ENCODE peak calls at places on chromosomes 1 and 21, in seven cellular contexts. One of them, this sample, is unnamed.

GRCh38 chr1:215119719-215120118 is 37.2 kb downstream of the KCNK2 start:
- DNase-seq in tibial artery: no peak
- DNase-seq in keratinocyte: no peak
- DNase-seq in GM06990: no peak
- DNase-seq in neural progenitor cell: no peak
- DNase-seq in fibroblast of pulmonary artery: peak; percentile 60
- DNase-seq in choroid plexus epithelial cell: peak; percentile 79
- DNase-seq in this sample: peak; percentile 77

GRCh38 chr1:162314226-162314625 is 62.4 kb downstream of the SPATA46 start:
- DNase-seq in GM06990: no peak
- DNase-seq in keratinocyte: no peak
- DNase-seq in choroid plexus epithelial cell: no peak
- DNase-seq in fibroblast of pulmonary artery: no peak
- DNase-seq in neural progenitor cell: no peak
- DNase-seq in tibial artery: no peak
- DNase-seq in this sample: no peak

GRCh38 chr1:15408890-15409399 is 743 bp upstream of the EFHD2 start:
- DNase-seq in GM06990: no peak
- DNase-seq in tibial artery: no peak
- DNase-seq in neural progenitor cell: no peak
- DNase-seq in choroid plexus epithelial cell: no peak
- DNase-seq in keratinocyte: no peak
- DNase-seq in fibroblast of pulmonary artery: no peak
- DNase-seq in this sample: no peak

GRCh38 chr1:167120899-167121298 is 27.0 kb downstream of the STYXL2 start:
- DNase-seq in neural progenitor cell: no peak
- DNase-seq in tibial artery: no peak
- DNase-seq in fibroblast of pulmonary artery: no peak
- DNase-seq in choroid plexus epithelial cell: no peak
- DNase-seq in keratinocyte: no peak
- DNase-seq in GM06990: no peak
- DNase-seq in this sample: no peak

GRCh38 chr1:206803221-206803730 is 31.0 kb upstream of the IL10 start:
- DNase-seq in fibroblast of pulmonary artery: peak; percentile 29
- DNase-seq in neural progenitor cell: no peak
- DNase-seq in GM06990: peak; percentile 81
- DNase-seq in choroid plexus epithelial cell: no peak
- DNase-seq in tibial artery: no peak
- DNase-seq in keratinocyte: no peak
- DNase-seq in this sample: no peak

GRCh38 chr21:43312751-43313169 is 114.2 kb downstream of the SIK1 start:
- DNase-seq in keratinocyte: no peak
- DNase-seq in fibroblast of pulmonary artery: no peak
- DNase-seq in GM06990: no peak
- DNase-seq in choroid plexus epithelial cell: no peak
- DNase-seq in tibial artery: no peak
- DNase-seq in neural progenitor cell: no peak
- DNase-seq in this sample: no peak

GRCh38 chr1:84370831-84371394 is 27.4 kb upstream of the DNASE2B start:
- DNase-seq in fibroblast of pulmonary artery: peak; percentile 64
- DNase-seq in neural progenitor cell: no peak
- DNase-seq in tibial artery: no peak
- DNase-seq in keratinocyte: no peak
- DNase-seq in choroid plexus epithelial cell: peak; percentile 72
- DNase-seq in GM06990: no peak
- DNase-seq in this sample: peak; percentile 86

GRCh38 chr1:113442130-113442529 is 51.8 kb downstream of the MAGI3 start:
- DNase-seq in neural progenitor cell: no peak
- DNase-seq in GM06990: no peak
- DNase-seq in keratinocyte: no peak
- DNase-seq in fibroblast of pulmonary artery: no peak
- DNase-seq in tibial artery: no peak
- DNase-seq in choroid plexus epithelial cell: no peak
- DNase-seq in this sample: no peak

GRCh38 chr1:237411621-237412020 is 369.6 kb downstream of the RYR2 start:
- DNase-seq in neural progenitor cell: no peak
- DNase-seq in keratinocyte: no peak
- DNase-seq in tibial artery: no peak
- DNase-seq in GM06990: no peak
- DNase-seq in choroid plexus epithelial cell: no peak
- DNase-seq in fibroblast of pulmonary artery: no peak
- DNase-seq in this sample: no peak

GRCh38 chr1:244354810-244355278 is 96.9 kb downstream of the ADSS2 start:
- DNase-seq in tibial artery: no peak
- DNase-seq in keratinocyte: no peak
- DNase-seq in choroid plexus epithelial cell: no peak
- DNase-seq in GM06990: no peak
- DNase-seq in fibroblast of pulmonary artery: no peak
- DNase-seq in neural progenitor cell: no peak
- DNase-seq in this sample: no peak

GRCh38 chr1:172431721-172432192 is 11.3 kb downstream of the C1orf105 start:
- DNase-seq in neural progenitor cell: no peak
- DNase-seq in choroid plexus epithelial cell: no peak
- DNase-seq in fibroblast of pulmonary artery: no peak
- DNase-seq in keratinocyte: no peak
- DNase-seq in tibial artery: no peak
- DNase-seq in GM06990: no peak
- DNase-seq in this sample: no peak

GRCh38 chr1:234398849-234399381 is 25.7 kb downstream of the COA6 start:
- DNase-seq in choroid plexus epithelial cell: peak; percentile 2
- DNase-seq in tibial artery: no peak
- DNase-seq in neural progenitor cell: no peak
- DNase-seq in keratinocyte: no peak
- DNase-seq in GM06990: peak; percentile 61
- DNase-seq in fibroblast of pulmonary artery: peak; percentile 18
- DNase-seq in this sample: peak; percentile 34

GRCh38 chr1:244022301-244022700 is 28.8 kb upstream of the ZBTB18 start:
- DNase-seq in fibroblast of pulmonary artery: peak; percentile 67
- DNase-seq in GM06990: no peak
- DNase-seq in choroid plexus epithelial cell: peak; percentile 19
- DNase-seq in keratinocyte: no peak
- DNase-seq in tibial artery: no peak
- DNase-seq in neural progenitor cell: no peak
- DNase-seq in this sample: peak; percentile 87

GRCh38 chr1:77652179-77652745 is 30.2 kb downstream of the ZZZ3 start:
- DNase-seq in fibroblast of pulmonary artery: peak; percentile 29
- DNase-seq in choroid plexus epithelial cell: peak; percentile 54
- DNase-seq in neural progenitor cell: no peak
- DNase-seq in GM06990: no peak
- DNase-seq in tibial artery: no peak
- DNase-seq in keratinocyte: no peak
- DNase-seq in this sample: peak; percentile 14

GRCh38 chr21:39633043-39633442 is 20.3 kb downstream of the B3GALT5 start:
- DNase-seq in fibroblast of pulmonary artery: no peak
- DNase-seq in keratinocyte: no peak
- DNase-seq in choroid plexus epithelial cell: peak; percentile 55
- DNase-seq in GM06990: no peak
- DNase-seq in neural progenitor cell: no peak
- DNase-seq in tibial artery: no peak
- DNase-seq in this sample: peak; percentile 59

DNA sequence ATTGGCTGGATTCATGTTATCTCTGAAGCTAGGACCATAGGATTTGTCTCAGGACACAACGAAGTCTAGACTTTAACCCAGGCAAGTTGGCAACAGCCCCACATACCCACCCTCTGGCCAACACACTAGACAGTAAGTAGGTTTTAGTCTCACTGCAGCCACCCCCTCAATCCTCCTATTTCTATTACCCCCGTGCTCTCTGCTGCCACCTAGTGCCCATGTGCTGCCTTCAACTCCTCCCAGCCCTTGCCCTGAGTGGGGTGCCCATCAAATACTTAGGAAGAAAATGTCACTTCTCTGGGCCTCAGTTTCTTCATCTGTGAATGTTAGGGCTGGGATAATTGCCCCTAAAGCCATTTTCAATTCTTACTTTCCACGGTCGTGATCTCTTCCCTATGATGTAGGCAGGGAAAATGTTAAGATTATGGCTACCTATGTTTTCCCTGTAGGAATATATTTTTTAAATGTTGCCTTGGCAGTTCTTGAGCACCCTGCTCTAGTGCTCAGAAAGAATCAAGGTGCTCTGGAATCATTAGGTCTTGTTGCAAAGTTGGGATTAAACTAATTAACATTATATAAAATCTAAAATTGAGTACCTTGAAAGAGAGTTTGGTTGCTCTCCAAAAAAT is 213.0 kb downstream of the LMX1A start:
- DNase-seq in tibial artery: no peak
- DNase-seq in GM06990: no peak
- DNase-seq in neural progenitor cell: peak; percentile 22
- DNase-seq in fibroblast of pulmonary artery: no peak
- DNase-seq in keratinocyte: no peak
- DNase-seq in choroid plexus epithelial cell: no peak
- DNase-seq in this sample: no peak
- TF ChIP-seq CTCF in tibial artery: peak; percentile 9
- TF ChIP-seq CTCF in GM06990: peak; percentile 92
- TF ChIP-seq CTCF in neural progenitor cell: peak; percentile 68
- TF ChIP-seq CTCF in fibroblast of pulmonary artery: peak; percentile 62
- TF ChIP-seq CTCF in keratinocyte: peak; percentile 80
- TF ChIP-seq CTCF in choroid plexus epithelial cell: peak; percentile 69
- TF ChIP-seq CTCF in this sample: peak; percentile 63

GRCh38 chr1:17014671-17015567 is 3.2 kb upstream of the ATP13A2 start:
- DNase-seq in fibroblast of pulmonary artery: peak; percentile 10
- DNase-seq in keratinocyte: no peak
- DNase-seq in choroid plexus epithelial cell: no peak
- DNase-seq in neural progenitor cell: peak; percentile 47
- DNase-seq in tibial artery: no peak
- DNase-seq in GM06990: no peak
- DNase-seq in this sample: no peak
- H3K4me3 ChIP-seq in fibroblast of pulmonary artery: no peak overlapping the region
- H3K4me3 ChIP-seq in keratinocyte: no peak overlapping the region
- H3K4me3 ChIP-seq in choroid plexus epithelial cell: no peak overlapping the region
- H3K4me3 ChIP-seq in neural progenitor cell: no peak overlapping the region
- H3K4me3 ChIP-seq in tibial artery: no peak overlapping the region
- H3K4me3 ChIP-seq in GM06990: no peak overlapping the region
- H3K4me3 ChIP-seq in this sample: no peak overlapping the region

GRCh38 chr1:202723708-202724107 is 13.5 kb upstream of the SYT2 start:
- DNase-seq in choroid plexus epithelial cell: peak; percentile 13
- DNase-seq in GM06990: no peak
- DNase-seq in fibroblast of pulmonary artery: no peak
- DNase-seq in tibial artery: no peak
- DNase-seq in neural progenitor cell: no peak
- DNase-seq in keratinocyte: no peak
- DNase-seq in this sample: no peak
- TF ChIP-seq CTCF in choroid plexus epithelial cell: no peak
- TF ChIP-seq CTCF in GM06990: no peak
- TF ChIP-seq CTCF in fibroblast of pulmonary artery: no peak
- TF ChIP-seq CTCF in tibial artery: no peak
- TF ChIP-seq CTCF in neural progenitor cell: no peak
- TF ChIP-seq CTCF in keratinocyte: no peak
- TF ChIP-seq CTCF in this sample: no peak

GRCh38 chr1:40861227-40862003 is 748 bp downstream of the CITED4 start:
- DNase-seq in fibroblast of pulmonary artery: no peak
- DNase-seq in tibial artery: peak; percentile 74
- DNase-seq in keratinocyte: no peak
- DNase-seq in GM06990: no peak
- DNase-seq in neural progenitor cell: peak; percentile 79
- DNase-seq in choroid plexus epithelial cell: peak; percentile 63
- DNase-seq in this sample: peak; percentile 59
- H3K4me3 ChIP-seq in fibroblast of pulmonary artery: peak overlapping the region; percentile 56
- H3K4me3 ChIP-seq in tibial artery: peak overlapping the region; percentile 91
- H3K4me3 ChIP-seq in keratinocyte: peak overlapping the region; percentile 94
- H3K4me3 ChIP-seq in GM06990: peak overlapping the region; percentile 60
- H3K4me3 ChIP-seq in neural progenitor cell: peak overlapping the region; percentile 60
- H3K4me3 ChIP-seq in choroid plexus epithelial cell: peak overlapping the region; percentile 69
- H3K4me3 ChIP-seq in this sample: peak overlapping the region; percentile 62

GRCh38 chr21:15036189-15036588 is 28.6 kb downstream of the NRIP1 start:
- DNase-seq in neural progenitor cell: no peak
- DNase-seq in GM06990: no peak
- DNase-seq in fibroblast of pulmonary artery: no peak
- DNase-seq in tibial artery: no peak
- DNase-seq in choroid plexus epithelial cell: no peak
- DNase-seq in keratinocyte: no peak
- DNase-seq in this sample: no peak
- TF ChIP-seq CTCF in neural progenitor cell: no peak
- TF ChIP-seq CTCF in GM06990: no peak
- TF ChIP-seq CTCF in fibroblast of pulmonary artery: no peak
- TF ChIP-seq CTCF in tibial artery: no peak
- TF ChIP-seq CTCF in choroid plexus epithelial cell: no peak
- TF ChIP-seq CTCF in keratinocyte: no peak
- TF ChIP-seq CTCF in this sample: no peak

This sample was measured in fibroblast of villous mesenchyme.